ENCODE peak calls at places on chromosome 16, in eight cellular contexts. B is B cell; M is right atrium auricular region; Z is activated naive CD4-positive, alpha-beta T cell; U is NCI-H1105; C is lung; D is T-helper 9 cell; R is NCI-H748 treated with DMSO at 0.1 percent for 48 hours. J is an unnamed sample.

GRCh38 chr16:86565644-86566511 is 751 bp upstream of the FOXC2 start:
- DNase-seq in C (no peak), R (no peak), U (no peak), B (no peak), D (no peak), Z (no peak), M (no peak), J (no peak)

GRCh38 chr16:65769776-65770438 is 596.6 kb upstream of the CDH5 start:
- DNase-seq in Z (no peak), U (no peak), R (no peak), D (no peak), B (no peak), M (no peak), C (no peak), J (no peak)

GRCh38 chr16:88976359-88977027 is 514 bp downstream of the CBFA2T3 start:
- DNase-seq in C (no peak), Z (no peak), B (peak), U (no peak), D (no peak), R (no peak), M (no peak), J (no peak)

GRCh38 chr16:976389-976931 is 5.1 kb upstream of the SOX8 start:
- DNase-seq in D (no peak), U (no peak), R (no peak), Z (peak), B (no peak), C (no peak), M (no peak), J (no peak)

GRCh38 chr16:64696872-64697271 is 425.0 kb downstream of the CDH11 start:
- DNase-seq in Z (no peak), M (no peak), C (no peak), D (no peak), B (no peak), U (no peak), R (no peak), J (no peak)

GRCh38 chr16:63361032-63361624 is 1324.9 kb upstream of the CDH8 start:
- DNase-seq in D (no peak), Z (no peak), R (peak), C (no peak), M (no peak), B (no peak), U (no peak), J (peak)

GRCh38 chr16:77540656-77541055 is 105.8 kb upstream of the ADAMTS18 start:
- DNase-seq in R (no peak), B (no peak), C (no peak), U (no peak), M (no peak), D (no peak), Z (no peak), J (no peak)

GRCh38 chr16:64656471-64656870 is 465.4 kb downstream of the CDH11 start:
- DNase-seq in M (no peak), C (no peak), R (no peak), Z (no peak), U (peak), D (no peak), B (no peak), J (no peak)

J was measured in HFF-Myc.